ENCODE peak calls at places on chromosomes 7 and 10, in eight cellular contexts. T is HCT116, M is esophagus muscularis mucosa, H is IMR-90, V is body of pancreas, E is H1, I is heart left ventricle, U is Peyer's patch. O is an unnamed sample. For H3K4me1 and H3K36me3, the result is how much of the 10 kb centered on the place peaks cover.

GRCh38 chr7:1869731-1870130 is 199.7 kb downstream of the ELFN1 start:
- DNase-seq in E (no peak), M (no peak), V (no peak), I (no peak), T (no peak), H (no peak), U (no peak), O (no peak)

GRCh38 chr10:22986771-22987542 is 59.1 kb downstream of the ARMC3 start:
- DNase-seq in I (no peak), T (peak), E (no peak), U (no peak), M (no peak), V (no peak), H (peak), O (no peak)

GRCh38 chr10:19922236-19922963 is 106.2 kb downstream of the PLXDC2 start:
- DNase-seq in U (no peak), I (no peak), H (peak), V (no peak), E (no peak), M (no peak), T (no peak), O (peak)

GRCh38 chr7:98329100-98329871 is 47.8 kb downstream of the BRI3 start:
- DNase-seq in I (peak), T (no peak), H (peak), E (no peak), U (no peak), V (no peak), M (no peak), O (no peak)

GRCh38 chr7:2529161-2530075 is 9.8 kb downstream of the LFNG start:
- DNase-seq in T (no peak), V (peak), E (no peak), H (peak), U (peak), M (no peak), I (peak), O (peak)

GRCh38 chr7:138911007-138911406 is 70.2 kb downstream of the KIAA1549 start:
- DNase-seq in V (no peak), E (no peak), H (no peak), I (no peak), T (no peak), M (no peak), U (no peak), O (no peak)

GRCh38 chr7:29243777-29244655 is 49.4 kb downstream of the CHN2 start:
- DNase-seq in T (peak), E (peak), H (no peak), I (no peak), M (no peak), U (peak), V (no peak), O (no peak)

GRCh38 chr7:123797673-123798526 is 47.1 kb upstream of the HYAL4 start:
- DNase-seq in H (peak), V (no peak), E (no peak), I (no peak), M (no peak), U (no peak), T (peak), O (no peak)

GRCh38 chr7:5695037-5695708 is 86.3 kb downstream of the RNF216 start:
- DNase-seq in V (no peak), H (peak), I (peak), T (no peak), M (no peak), E (no peak), U (peak), O (no peak)

GRCh38 chr10:32891261-32891660 is 66.8 kb downstream of the ITGB1 start:
- DNase-seq in T (no peak), I (no peak), U (no peak), H (no peak), V (no peak), E (no peak), M (no peak), O (no peak)

GRCh38 chr10:100341953-100342626 is 4.9 kb upstream of the SCD start:
- DNase-seq in H (peak), E (peak), I (peak), U (peak), M (no peak), T (peak), V (peak), O (peak)

GRCh38 chr10:129877773-129878371 is 86.2 kb downstream of the EBF3 start:
- DNase-seq in H (no peak), M (no peak), I (no peak), T (no peak), U (no peak), E (peak), V (no peak), O (no peak)

GRCh38 chr10:42992957-42993390 is 83.9 kb upstream of the RET start:
- DNase-seq in U (no peak), V (no peak), I (no peak), M (peak), E (no peak), T (no peak), H (no peak), O (no peak)

GRCh38 chr10:115947104-115947503 is 325.9 kb downstream of the GFRA1 start:
- DNase-seq in U (no peak), I (no peak), M (no peak), E (no peak), V (no peak), T (no peak), H (peak), O (no peak)

GRCh38 chr10:102119417-102120141 is 589 bp downstream of the LDB1 start:
- DNase-seq in E (peak), I (peak), M (no peak), H (peak), T (peak), V (peak), U (peak), O (peak)

GRCh38 chr7:98235901-98236300 is 16.1 kb downstream of the TECPR1 start:
- DNase-seq in V (no peak), U (no peak), H (no peak), T (no peak), M (no peak), I (no peak), E (no peak), O (no peak)

GRCh38 chr7:43669286-43670081 is 59.8 kb downstream of the COA1 start:
- DNase-seq in T (no peak), E (peak), I (no peak), H (no peak), V (no peak), U (peak), M (no peak), O (no peak)

GRCh38 chr10:49620286-49620810 is 6.5 kb downstream of the CHAT start:
- DNase-seq in U (no peak), T (no peak), E (no peak), I (no peak), M (no peak), V (no peak), H (no peak), O (no peak)

DNA sequence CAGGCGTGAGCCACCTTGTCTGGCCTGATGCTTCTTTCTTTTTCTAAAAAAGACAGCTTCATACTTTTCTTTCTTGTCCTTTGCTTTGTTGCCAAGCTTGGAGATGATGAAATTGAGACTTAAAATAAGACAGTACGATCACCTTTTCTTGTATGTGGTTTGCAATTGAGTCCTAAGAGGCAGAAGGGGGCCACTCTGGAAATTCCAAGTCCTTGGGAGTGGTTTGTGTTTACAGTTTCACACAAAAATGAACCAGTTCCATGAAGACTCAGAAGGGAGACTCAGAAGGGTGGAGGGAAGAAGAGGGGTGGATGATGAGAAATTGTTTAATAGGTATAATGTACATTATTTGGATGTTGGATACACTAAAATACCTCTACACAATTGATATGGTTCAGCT is 70.7 kb upstream of the TNS3 start:
- DNase-seq in H (peak), T (no peak), I (no peak), M (no peak), V (no peak), U (no peak), E (no peak), O (no peak)
- H3K4me1 ChIP-seq in H (under half), T (under half), I (under half), M (under half), V (under half), U (under half), E (under half), O (under half)

GRCh38 chr7:134931487-134931886 is 54.8 kb upstream of the AGBL3 start:
- DNase-seq in M (no peak), I (peak), E (no peak), H (no peak), T (no peak), V (no peak), U (no peak), O (peak)

GRCh38 chr7:134936893-134937520 is 49.3 kb upstream of the AGBL3 start:
- DNase-seq in M (no peak), V (no peak), T (no peak), I (no peak), H (no peak), E (no peak), U (no peak), O (no peak)

GRCh38 chr7:134935701-134936100 is 50.6 kb upstream of the AGBL3 start:
- DNase-seq in U (no peak), V (no peak), T (no peak), M (no peak), E (no peak), H (peak), I (no peak), O (no peak)

GRCh38 chr7:134932707-134933370 is 53.5 kb upstream of the AGBL3 start:
- DNase-seq in M (peak), H (peak), V (no peak), I (peak), U (no peak), T (no peak), E (no peak), O (no peak)

GRCh38 chr7:134933460-134934068 is 52.7 kb upstream of the AGBL3 start:
- DNase-seq in I (no peak), M (no peak), T (no peak), E (no peak), V (no peak), H (no peak), U (no peak), O (no peak)
- H3K36me3 ChIP-seq in I (under half), M (half or more), T (under half), E (under half), V (under half), H (under half), U (under half), O (under half)

DNA sequence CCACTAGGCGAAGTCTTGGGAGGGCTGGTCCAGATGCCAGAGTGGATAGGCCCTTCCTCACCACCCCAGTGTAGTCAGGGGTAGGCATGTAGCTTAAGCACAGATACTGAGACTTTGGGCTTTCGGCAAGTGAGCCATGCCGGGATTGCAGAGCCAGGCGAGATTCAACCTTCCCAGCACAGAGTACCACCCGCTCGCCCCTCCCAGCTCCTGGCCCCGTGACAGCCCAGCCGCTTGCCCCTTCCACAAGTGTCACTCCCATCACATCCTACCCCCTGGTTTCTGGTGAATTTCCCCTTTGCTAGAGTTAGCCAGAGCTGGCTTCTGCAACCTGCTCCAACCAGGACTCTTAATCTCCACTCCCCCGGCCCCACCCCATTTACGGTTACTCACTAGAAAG is 56.9 kb downstream of the ARHGAP22 start:
- DNase-seq in H (no peak), I (no peak), T (no peak), E (peak), M (no peak), V (no peak), U (no peak), O (no peak)
- TF ChIP-seq POLR2A in H (no peak), I (no peak), T (no peak), E (no peak), M (no peak), V (no peak), U (no peak), O (no peak)

DNA sequence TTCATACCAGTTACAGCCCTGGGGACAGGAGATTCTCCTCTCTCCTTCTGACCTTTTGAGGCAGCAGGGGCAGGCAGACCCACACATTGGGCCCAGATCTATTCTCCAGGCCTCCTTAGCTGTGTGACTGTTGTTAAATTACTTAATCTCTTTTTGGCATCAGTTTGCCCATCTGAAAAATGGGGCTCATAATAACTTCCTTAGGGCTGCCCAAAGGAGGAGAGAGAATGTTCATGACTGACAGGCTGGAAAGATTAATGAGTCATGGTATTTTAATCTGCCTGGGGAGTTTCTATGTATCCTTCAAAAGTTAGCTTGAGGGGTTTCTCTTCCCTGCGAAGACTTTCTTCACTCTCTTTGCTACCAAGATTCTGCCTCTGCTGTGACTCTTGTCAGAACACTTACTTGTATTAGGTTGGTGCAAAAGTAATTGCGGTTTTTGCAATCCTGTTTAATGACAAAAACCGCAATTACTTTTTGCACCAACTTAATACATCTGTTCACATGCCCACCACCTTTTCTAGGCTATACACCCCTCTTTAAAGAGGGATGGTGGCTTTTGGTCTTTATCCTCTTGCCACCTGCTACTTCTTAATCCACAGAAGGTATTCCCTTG is 83.4 kb downstream of the ARID5B start:
- DNase-seq in H (no peak), M (no peak), I (no peak), T (no peak), E (no peak), U (no peak), V (no peak), O (no peak)
- H3K4me1 ChIP-seq in H (under half), M (under half), I (under half), T (under half), E (under half), U (under half), V (under half), O (under half)

GRCh38 chr7:65279795-65280194 is 93.9 kb upstream of the ZNF92 start:
- DNase-seq in H (no peak), T (no peak), I (no peak), V (no peak), E (no peak), M (no peak), U (no peak), O (no peak)
- H3K36me3 ChIP-seq in H (under half), T (under half), I (under half), V (under half), E (under half), M (under half), U (under half), O (under half)

GRCh38 chr10:113681533-113682470 is 2.1 kb downstream of the CASP7 start:
- DNase-seq in T (no peak), U (no peak), E (no peak), H (no peak), I (no peak), M (no peak), V (no peak), O (no peak)

GRCh38 chr10:113680172-113681111 is 730 bp downstream of the CASP7 start:
- DNase-seq in U (peak), M (no peak), T (no peak), H (peak), V (peak), I (peak), E (no peak), O (peak)

GRCh38 chr10:113683300-113683699 is 3.6 kb downstream of the CASP7 start:
- DNase-seq in M (no peak), U (no peak), I (no peak), T (no peak), H (no peak), E (no peak), V (no peak), O (no peak)

DNA sequence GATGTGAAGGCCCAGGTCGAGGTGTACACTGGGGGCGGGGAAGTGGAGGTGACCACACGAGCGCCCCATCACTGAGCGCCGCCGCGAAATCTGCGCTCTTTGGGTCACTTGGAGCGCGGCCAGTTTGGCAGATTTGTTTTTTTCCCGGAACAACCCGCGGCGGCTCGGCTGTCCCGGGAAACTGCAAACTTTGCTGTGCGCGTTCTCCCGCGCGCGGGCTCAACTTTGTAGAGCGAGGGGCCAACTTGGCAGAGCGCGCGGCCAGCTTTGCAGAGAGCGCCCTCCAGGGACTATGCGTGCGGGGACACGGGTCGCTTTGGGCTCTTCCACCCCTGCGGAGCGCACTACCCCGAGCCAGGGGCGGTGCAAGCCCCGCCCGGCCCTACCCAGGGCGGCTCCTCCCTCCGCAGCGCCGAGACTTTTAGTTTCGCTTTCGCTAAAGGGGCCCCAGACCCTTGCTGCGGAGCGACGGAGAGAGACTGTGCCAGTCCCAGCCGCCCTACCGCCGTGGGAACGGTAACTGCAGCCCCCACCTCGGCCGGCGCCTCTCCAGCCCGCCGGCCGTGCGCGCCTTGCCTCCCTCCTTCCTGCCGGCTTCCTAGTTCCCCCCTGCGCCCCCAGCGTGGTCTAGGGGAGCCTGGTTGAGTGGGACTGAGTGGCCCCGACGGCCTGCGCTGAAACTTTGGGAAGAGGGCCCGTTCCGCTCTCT is at the start of gene CASP7:
- DNase-seq in I (peak), U (peak), H (peak), E (peak), T (peak), V (peak), M (peak), O (peak)
- TF ChIP-seq POLR2A in I (peak), U (peak), H (no peak), E (peak), T (peak), V (peak), M (peak), O (peak)

GRCh38 chr10:11601670-11602069 is 9.8 kb downstream of the USP6NL start:
- DNase-seq in H (no peak), V (no peak), M (no peak), U (no peak), T (no peak), I (no peak), E (no peak), O (no peak)
- H3K4me1 ChIP-seq in H (under half), V (under half), M (under half), U (under half), T (under half), I (under half), E (under half), O (under half)